ENCODE peak calls at places on chromosomes 11 and 22, in seven cellular contexts. K is fibroblast of pulmonary artery, P is cardiac muscle cell, F is NB4, A is heart right ventricle, C is lower leg skin, R is AG04450. J is an unnamed sample.

GRCh38 chr22:21445437-21446127 is 21.6 kb upstream of the TMEM191C start:
- DNase-seq in F (no peak), C (peak; percentile 10), K (no peak), P (no peak), A (peak; percentile 10), R (no peak), J (no peak)

GRCh38 chr22:19143967-19144400 is 467 bp downstream of the ESS2 start:
- DNase-seq in A (no peak), R (no peak), P (peak; percentile 6), C (no peak), F (no peak), K (no peak), J (no peak)

GRCh38 chr22:23670378-23671295 is 20.2 kb upstream of the RGL4 start:
- DNase-seq in A (no peak), K (no peak), C (no peak), R (no peak), P (no peak), F (no peak), J (no peak)

GRCh38 chr11:32831241-32831640 is 1.5 kb downstream of the PRRG4 start:
- DNase-seq in A (no peak), F (no peak), R (no peak), P (no peak), K (no peak), C (no peak), J (no peak)

GRCh38 chr11:132746305-132746704 is 786.0 kb downstream of the OPCML start:
- DNase-seq in R (no peak), P (no peak), A (no peak), K (no peak), C (no peak), F (no peak), J (no peak)

GRCh38 chr11:96241351-96241841 is 101.6 kb downstream of the MAML2 start:
- DNase-seq in P (no peak), A (no peak), K (no peak), R (no peak), F (peak; percentile 93), C (no peak), J (no peak)

GRCh38 chr11:94376841-94377240 is 24.4 kb downstream of the GPR83 start:
- DNase-seq in F (no peak), C (no peak), R (no peak), K (no peak), A (no peak), P (no peak), J (no peak)

GRCh38 chr11:8717876-8718753 is 35.5 kb downstream of the RPL27A start:
- DNase-seq in F (peak; percentile 66), A (peak; percentile 39), R (peak; percentile 89), K (peak; percentile 91), P (peak; percentile 93), C (no peak), J (peak; percentile 78)

GRCh38 chr11:725624-726202 is 19.7 kb downstream of the EPS8L2 start:
- DNase-seq in F (no peak), A (no peak), C (no peak), R (no peak), K (no peak), P (no peak), J (no peak)

GRCh38 chr11:69732910-69733309 is 29.1 kb upstream of the FGF19 start:
- DNase-seq in C (no peak), K (no peak), P (no peak), R (no peak), A (no peak), F (no peak), J (no peak)

GRCh38 chr22:35312198-35313059 is 12.7 kb downstream of the TOM1 start:
- DNase-seq in C (no peak), K (no peak), F (peak; percentile 31), P (no peak), R (no peak), A (no peak), J (peak; percentile 41)

GRCh38 chr11:19929147-19929546 is 216.5 kb downstream of the NAV2 start:
- DNase-seq in F (no peak), C (no peak), A (no peak), R (no peak), K (no peak), P (no peak), J (no peak)

GRCh38 chr11:65855927-65856363 is 2.0 kb downstream of the CFL1 start:
- DNase-seq in C (no peak), R (no peak), P (no peak), K (no peak), F (no peak), A (no peak), J (no peak)

GRCh38 chr11:115717215-115717584 is 213.0 kb upstream of the CADM1 start:
- DNase-seq in C (no peak), K (no peak), F (no peak), A (no peak), P (peak; percentile 6), R (peak; percentile 21), J (no peak)

GRCh38 chr11:31441296-31441695 is 68.1 kb downstream of the IMMP1L start:
- DNase-seq in P (no peak), F (no peak), R (no peak), A (no peak), K (no peak), C (no peak), J (no peak)

DNA sequence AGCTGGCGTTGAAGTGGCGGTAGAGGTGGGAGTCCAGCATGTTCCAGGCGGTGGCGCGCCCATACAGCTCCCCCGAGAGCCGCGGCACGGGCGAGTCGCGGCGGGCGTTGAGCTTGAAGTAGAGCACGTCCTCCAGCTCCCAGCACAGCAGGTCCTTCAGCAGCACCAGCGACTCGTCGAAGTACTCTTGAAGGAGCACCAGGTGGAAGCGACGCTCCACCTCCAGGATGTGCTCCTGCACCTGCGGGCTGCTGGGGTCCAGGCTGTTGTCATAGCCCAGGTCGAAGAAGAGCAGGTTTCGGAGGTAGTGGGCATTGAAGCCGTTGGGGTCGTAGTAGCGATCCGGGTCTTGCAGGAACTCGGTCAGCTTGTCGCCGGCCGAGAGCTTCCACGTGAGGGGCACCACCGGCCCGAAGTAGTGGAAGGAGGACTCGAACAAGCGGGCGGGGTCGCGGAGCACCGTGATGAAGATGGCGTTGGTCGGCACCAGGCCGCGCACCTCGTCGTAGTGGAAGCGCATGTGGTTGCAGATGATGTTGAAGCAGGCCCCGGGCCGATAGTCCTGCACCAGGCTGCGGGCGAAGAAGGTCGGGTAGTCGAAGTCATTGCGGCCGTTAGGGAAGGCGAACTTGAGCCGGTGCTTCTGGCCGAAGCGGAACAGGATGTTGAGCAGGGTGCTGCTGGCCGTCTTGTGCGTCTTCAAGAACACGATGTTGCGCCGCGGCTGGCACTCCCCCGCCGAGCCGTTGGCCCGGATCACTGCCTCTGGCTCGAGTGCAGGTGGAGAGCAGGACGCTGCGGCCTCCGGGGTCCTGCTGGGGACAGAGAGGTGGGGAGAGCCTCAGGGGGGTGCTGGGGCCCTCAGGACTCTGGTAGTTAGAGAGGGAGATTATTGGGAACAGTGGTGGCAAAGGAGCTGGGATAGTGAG is 9.0 kb upstream of the SEC14L6 start:
- DNase-seq in K (no peak), P (no peak), R (no peak), C (no peak), F (no peak), A (no peak), J (no peak)
- TF ChIP-seq CTCF in K (no peak), P (no peak), R (no peak), C (no peak), F (no peak), A (no peak), J (no peak)

DNA sequence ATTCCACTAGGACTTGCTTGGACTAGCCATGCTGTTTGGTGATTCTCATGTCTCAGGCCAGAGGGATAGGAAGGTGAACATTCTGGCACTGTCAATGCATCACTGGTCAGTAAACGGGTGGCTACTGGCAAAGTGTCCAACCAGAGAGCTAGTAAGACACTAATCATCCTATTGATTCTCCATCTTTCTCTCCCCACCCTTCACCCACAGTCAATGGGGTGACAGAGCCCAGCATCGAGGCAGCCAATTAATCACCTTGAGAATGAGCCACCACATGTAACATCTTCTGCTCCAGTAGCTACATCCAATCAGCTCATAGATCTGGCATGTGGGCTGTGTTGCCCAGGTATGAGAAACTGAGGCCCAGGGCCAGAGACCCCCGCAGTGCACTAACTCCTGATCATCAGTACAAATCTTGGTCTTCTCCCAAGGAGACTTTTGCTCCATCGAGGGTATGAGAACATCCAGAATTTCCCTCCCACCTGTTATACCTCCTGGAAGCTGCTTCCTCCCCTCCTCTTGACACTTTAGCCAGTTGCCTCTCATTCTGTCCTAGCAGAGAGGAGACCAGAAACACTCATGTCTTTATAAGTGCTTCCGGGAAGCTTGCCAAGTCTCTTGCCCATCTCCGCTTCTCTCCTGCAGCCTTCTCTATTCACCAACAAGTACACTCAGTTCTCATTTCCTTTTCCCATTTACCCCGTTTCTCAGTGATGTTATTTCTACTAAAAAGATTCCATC is 17.0 kb downstream of the HTR3A start:
- DNase-seq in K (peak; percentile 21), P (peak; percentile 20), F (no peak), R (no peak), A (no peak), C (no peak), J (no peak)
- H3K4me3 ChIP-seq in K (no peak overlapping the region), P (no peak overlapping the region), F (no peak overlapping the region), R (no peak overlapping the region), A (no peak overlapping the region), C (no peak overlapping the region), J (no peak overlapping the region)

DNA sequence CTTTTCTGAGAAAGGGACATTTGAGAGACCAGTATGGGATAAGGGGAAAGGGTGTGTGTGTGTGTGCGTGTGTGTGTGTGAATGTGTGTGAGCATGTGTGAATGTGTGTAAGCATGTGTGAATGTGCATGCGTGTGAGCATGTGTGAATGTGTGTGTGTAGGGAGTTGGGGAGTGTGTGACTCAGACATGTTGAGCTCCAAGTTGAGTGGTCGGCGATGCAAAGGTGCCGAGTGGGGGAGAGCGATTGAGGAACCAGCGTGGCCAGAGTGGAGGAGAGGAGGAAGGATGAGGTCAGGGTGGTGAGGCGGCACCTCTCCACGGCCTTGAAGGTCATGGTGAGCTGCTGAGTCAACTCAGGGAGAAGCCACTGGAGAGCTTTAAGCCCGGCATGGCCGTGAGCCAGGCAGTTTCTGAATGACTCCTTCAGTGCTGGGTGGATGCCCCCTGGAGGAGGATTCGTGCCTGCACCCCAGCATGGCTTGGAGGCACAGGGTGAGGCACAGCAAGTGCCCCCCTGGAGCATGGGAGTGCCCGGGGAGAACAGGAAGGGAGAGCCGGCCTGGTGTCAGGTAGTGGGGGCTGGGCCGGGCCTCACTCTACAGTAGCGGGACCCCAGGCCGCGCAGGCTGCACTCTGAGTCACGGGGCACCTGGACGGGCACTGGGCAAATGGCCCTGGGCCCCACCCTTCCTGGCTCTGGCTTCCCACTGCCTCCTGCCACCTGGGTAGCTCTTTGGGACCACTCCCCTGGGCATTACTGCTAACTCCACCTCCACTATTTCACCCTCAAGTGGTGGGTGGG is 8.2 kb upstream of the CCDC88B start:
- DNase-seq in R (peak; percentile 38), K (peak; percentile 85), P (peak; percentile 89), A (peak; percentile 73), F (peak; percentile 95), C (no peak), J (peak; percentile 63)
- TF ChIP-seq CTCF in R (peak; percentile 63), K (peak; percentile 77), P (peak; percentile 81), A (peak; percentile 38), F (peak; percentile 81), C (no peak), J (peak; percentile 84)

DNA sequence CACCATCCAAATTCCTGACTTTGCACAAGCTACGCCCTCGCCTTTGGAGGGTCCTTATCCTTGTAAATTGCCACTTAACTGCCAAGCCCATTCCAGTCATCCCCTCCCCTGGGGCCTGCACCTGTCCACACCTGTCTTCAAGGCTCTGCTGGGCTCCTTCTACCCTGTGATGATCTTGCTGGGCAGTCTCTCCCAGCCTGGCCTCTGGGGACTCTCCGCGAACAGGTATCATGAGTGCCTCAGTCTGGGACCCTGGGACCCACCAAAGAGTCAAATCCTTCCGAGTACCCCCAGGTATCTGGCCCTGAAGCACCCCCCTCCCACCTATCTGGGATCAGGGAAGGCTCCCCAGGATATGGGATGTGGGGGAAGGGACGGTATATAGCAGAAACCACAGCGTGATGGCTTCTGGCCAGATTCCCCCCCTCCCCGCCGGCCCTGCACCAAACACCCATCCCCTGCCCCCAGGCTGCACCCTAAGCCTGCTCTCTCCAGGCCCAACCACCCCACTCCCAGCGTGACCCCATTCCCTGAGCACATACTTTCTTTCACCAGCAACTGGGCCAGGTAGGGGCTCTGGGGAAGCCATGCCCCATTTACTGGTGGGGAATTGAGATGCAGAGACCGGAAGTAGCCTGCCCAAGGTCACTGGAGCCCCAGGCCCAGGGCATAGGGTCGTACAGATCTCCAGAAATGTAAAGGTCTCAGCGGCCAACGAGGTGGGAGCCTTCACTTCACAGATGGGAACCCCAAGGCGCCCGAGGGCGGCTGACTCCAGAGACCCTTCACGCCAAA is 718 bp downstream of the ARAP1 start:
- DNase-seq in F (no peak), P (no peak), C (no peak), R (no peak), K (no peak), A (no peak), J (no peak)
- H3K4me3 ChIP-seq in F (peak overlapping the region; percentile 61), P (peak overlapping the region; percentile 93), C (peak overlapping the region; percentile 27), R (peak overlapping the region; percentile 79), K (peak overlapping the region; percentile 80), A (peak overlapping the region; percentile 88), J (peak overlapping the region; percentile 79)